ENCODE peak calls at places on chromosome 1, in four cellular contexts. Q, C, L and S are unnamed samples.

GRCh38 chr1:44791364-44791801 is 3.4 kb upstream of the BEST4 start:
- DNase-seq in C (no peak), Q (no peak), L (no peak), S (no peak)

GRCh38 chr1:182527680-182528079 is 61.4 kb downstream of the RNASEL start:
- DNase-seq in L (peak), Q (no peak), C (no peak), S (no peak)

GRCh38 chr1:236673284-236673919 is 12.9 kb upstream of the ACTN2 start:
- DNase-seq in C (no peak), L (peak), Q (peak), S (peak)

GRCh38 chr1:190478193-190479007 is 736 bp upstream of the BRINP3 start:
- DNase-seq in C (no peak), L (peak), Q (peak), S (peak)

GRCh38 chr1:200336111-200336845 is 73.6 kb downstream of the ZNF281 start:
- DNase-seq in L (peak), Q (peak), C (no peak), S (peak)

GRCh38 chr1:26053718-26054572 is 8.0 kb upstream of the SLC30A2 start:
- DNase-seq in C (no peak), Q (no peak), L (no peak), S (no peak)

GRCh38 chr1:237219751-237220150 is 177.8 kb downstream of the RYR2 start:
- DNase-seq in Q (no peak), L (no peak), C (no peak), S (no peak)

GRCh38 chr1:167057297-167057688 is 32.9 kb downstream of the GPA33 start:
- DNase-seq in C (no peak), L (peak), Q (peak), S (peak)

GRCh38 chr1:117045644-117046043 is 14.5 kb upstream of the TTF2 start:
- DNase-seq in C (no peak), L (no peak), Q (peak), S (peak)

GRCh38 chr1:19028110-19028509 is 71.6 kb upstream of the IFFO2 start:
- DNase-seq in Q (no peak), C (no peak), L (no peak), S (no peak)

GRCh38 chr1:169387383-169387782 is 19.4 kb downstream of the BLZF1 start:
- DNase-seq in Q (no peak), C (no peak), L (no peak), S (no peak)

GRCh38 chr1:157116735-157117103 is 17.1 kb upstream of the ETV3L start:
- DNase-seq in Q (no peak), C (no peak), L (no peak), S (no peak)

GRCh38 chr1:15702722-15703550 is 18.8 kb downstream of the PLEKHM2 start:
- DNase-seq in L (peak), C (no peak), Q (no peak), S (peak)

GRCh38 chr1:94270801-94271203 is 33.4 kb upstream of the ARHGAP29 start:
- DNase-seq in L (peak), C (no peak), Q (peak), S (peak)

GRCh38 chr1:37051386-37051785 is 17.1 kb upstream of the GRIK3 start:
- DNase-seq in L (no peak), Q (no peak), C (no peak), S (no peak)

GRCh38 chr1:9625761-9626160 is 25.8 kb upstream of the PIK3CD start:
- DNase-seq in Q (no peak), C (no peak), L (no peak), S (no peak)

GRCh38 chr1:9155879-9156278 is 27.0 kb upstream of the GPR157 start:
- DNase-seq in L (no peak), C (no peak), Q (no peak), S (no peak)

GRCh38 chr1:191528275-191528674 is 630.0 kb upstream of the RGS18 start:
- DNase-seq in C (no peak), L (no peak), Q (no peak), S (no peak)

GRCh38 chr1:115251856-115252255 is 86.2 kb downstream of the NGF start:
- DNase-seq in Q (peak), C (no peak), L (peak), S (peak)

GRCh38 chr1:225747566-225747965 is 30.1 kb upstream of the SRP9 start:
- DNase-seq in L (peak), Q (peak), C (no peak), S (no peak)

GRCh38 chr1:8020032-8020431 is 6.1 kb downstream of the ERRFI1 start:
- DNase-seq in Q (peak), C (no peak), L (peak), S (peak)

GRCh38 chr1:56017336-56017735 is 562.0 kb downstream of the PLPP3 start:
- DNase-seq in Q (no peak), L (peak), C (no peak), S (no peak)

GRCh38 chr1:53634571-53634979 is 104.4 kb downstream of the GLIS1 start:
- DNase-seq in Q (no peak), L (no peak), C (peak), S (no peak)

GRCh38 chr1:227746676-227747075 is 11.4 kb downstream of the SNAP47 start:
- DNase-seq in Q (no peak), C (no peak), L (no peak), S (no peak)

GRCh38 chr1:18923721-18924610 is 21.6 kb upstream of the ALDH4A1 start:
- DNase-seq in Q (no peak), L (no peak), C (no peak), S (peak)

GRCh38 chr1:95467036-95467435 is 233.0 kb downstream of the RWDD3 start:
- DNase-seq in C (no peak), Q (no peak), L (no peak), S (no peak)
- TF ChIP-seq CTCF in C (no peak), Q (peak), L (no peak), S (no peak)

DNA sequence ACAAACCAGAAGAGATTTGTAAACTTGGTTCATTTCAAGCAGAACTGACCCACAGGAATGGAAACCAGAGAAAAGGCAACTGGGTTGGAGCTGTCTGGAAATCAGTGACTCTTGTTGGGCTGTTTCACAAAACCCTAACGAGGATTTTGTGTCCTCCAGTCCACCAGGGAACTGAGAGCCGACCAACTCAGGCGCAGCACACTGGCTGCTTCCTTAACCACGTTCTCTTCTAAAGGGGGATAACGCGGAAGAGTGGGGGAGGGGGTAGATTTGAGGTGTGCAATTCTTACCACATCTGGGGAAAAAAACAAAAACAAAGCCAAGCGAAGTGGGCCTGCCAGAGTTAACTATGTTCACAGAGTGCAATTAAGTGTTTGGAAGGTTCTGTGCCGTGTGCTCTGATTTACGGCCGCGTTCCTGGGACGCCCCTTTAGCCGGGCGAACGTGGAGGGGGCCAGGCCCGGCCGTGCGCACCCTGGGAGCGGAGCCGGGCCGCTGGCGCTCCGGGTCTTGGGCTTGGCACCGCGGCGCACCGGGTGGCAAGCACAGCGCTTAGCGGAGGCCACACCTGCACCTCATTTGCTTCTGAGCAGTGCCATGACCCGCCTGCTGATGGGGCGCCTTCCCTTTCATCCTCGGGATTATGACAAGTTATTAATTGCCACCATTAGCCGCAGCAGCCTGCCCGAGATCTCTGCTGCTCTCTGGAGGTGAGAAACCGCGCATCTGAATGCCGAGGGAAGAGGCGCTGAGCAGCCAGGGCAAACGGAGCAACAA is 248.6 kb upstream of the FOXD3 start:
- DNase-seq in L (no peak), C (no peak), Q (no peak), S (no peak)
- H3K4me3 ChIP-seq in L (no peak), C (peak), Q (no peak), S (no peak)

DNA sequence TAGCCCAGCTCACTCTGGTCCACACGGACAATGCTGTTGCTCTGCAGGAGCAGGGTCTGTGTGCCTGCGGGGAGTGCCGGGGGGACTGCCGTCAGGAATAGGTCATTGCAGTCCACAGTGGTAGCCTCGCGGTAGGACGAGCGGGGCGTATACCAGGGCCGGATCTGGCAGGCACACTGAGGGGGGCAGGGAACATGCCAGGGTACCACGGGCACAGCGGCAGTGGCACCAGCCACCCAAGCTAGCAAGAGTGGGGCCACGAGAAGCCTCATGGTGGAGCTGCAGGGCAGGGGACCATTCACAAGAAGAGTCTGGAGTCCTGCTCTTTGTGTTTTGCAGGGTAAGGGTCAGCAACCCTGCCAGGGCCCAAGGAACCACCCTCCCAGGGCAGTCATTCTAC is 65.8 kb downstream of the LRRN2 start:
- DNase-seq in L (no peak), C (no peak), Q (no peak), S (no peak)
- TF ChIP-seq CTCF in L (peak), C (no peak), Q (no peak), S (no peak)

GRCh38 chr1:64956241-64956640 is 10.1 kb downstream of the JAK1 start:
- DNase-seq in L (no peak), C (no peak), Q (peak), S (no peak)
- H3K4me3 ChIP-seq in L (no peak), C (no peak), Q (no peak), S (no peak)

DNA sequence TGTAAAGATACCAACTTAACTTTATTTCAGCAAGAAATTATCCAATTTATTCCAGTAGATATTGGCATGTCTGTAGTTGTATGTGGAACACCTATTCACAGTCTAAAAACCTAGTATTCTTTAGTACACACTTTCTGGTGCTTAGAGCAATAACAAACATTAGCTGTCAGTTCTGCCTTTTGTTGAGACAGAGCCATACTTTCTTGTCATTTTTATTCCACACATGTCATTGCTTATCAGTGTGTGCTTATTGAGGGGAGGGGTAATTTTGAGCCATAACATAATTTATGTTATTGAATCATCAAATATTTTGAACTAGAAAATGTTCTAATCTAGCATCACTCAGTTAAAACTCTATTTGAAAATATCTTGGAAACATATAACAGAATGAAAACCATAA is 401.7 kb downstream of the PTPRC start:
- DNase-seq in C (no peak), L (no peak), Q (no peak), S (no peak)
- TF ChIP-seq CTCF in C (no peak), L (no peak), Q (no peak), S (no peak)

GRCh38 chr1:111988743-111989453 is 570 bp downstream of the KCND3 start:
- DNase-seq in L (no peak), Q (no peak), C (no peak), S (no peak)

GRCh38 chr1:111989531-111990025 is at the start of gene KCND3:
- DNase-seq in L (peak), C (no peak), Q (no peak), S (peak)

GRCh38 chr1:111990026-111990877 is 784 bp upstream of the KCND3 start:
- DNase-seq in Q (no peak), C (no peak), L (no peak), S (no peak)

GRCh38 chr1:111992396-111992985 is 3.0 kb upstream of the KCND3 start:
- DNase-seq in L (no peak), Q (no peak), C (no peak), S (no peak)

GRCh38 chr1:111990878-111991760 is 1.7 kb upstream of the KCND3 start:
- DNase-seq in Q (peak), L (peak), C (peak), S (peak)
- H3K4me3 ChIP-seq in Q (peak), L (no peak), C (peak), S (no peak)

GRCh38 chr1:2563205-2563604 is 7.0 kb downstream of the TNFRSF14 start:
- DNase-seq in L (no peak), C (no peak), Q (no peak), S (no peak)

GRCh38 chr1:2560299-2561073 is 4.3 kb downstream of the TNFRSF14 start:
- DNase-seq in C (no peak), Q (no peak), L (no peak), S (no peak)

GRCh38 chr1:2561446-2561845 is 5.3 kb downstream of the TNFRSF14 start:
- DNase-seq in Q (no peak), C (no peak), L (no peak), S (no peak)

GRCh38 chr1:2564006-2564814 is 8.0 kb downstream of the TNFRSF14 start:
- DNase-seq in C (no peak), L (no peak), Q (no peak), S (no peak)

GRCh38 chr1:2561898-2562895 is 6.0 kb downstream of the TNFRSF14 start:
- DNase-seq in Q (no peak), C (no peak), L (no peak), S (no peak)
- TF ChIP-seq CTCF in Q (peak), C (no peak), L (peak), S (peak)

GRCh38 chr1:109985251-109986053 is 887 bp downstream of the AHCYL1 start:
- DNase-seq in Q (no peak), L (peak), C (no peak), S (no peak)

GRCh38 chr1:109986054-109986444 is 1.5 kb downstream of the AHCYL1 start:
- DNase-seq in Q (no peak), C (no peak), L (no peak), S (no peak)

GRCh38 chr1:109984456-109985250 is at the start of gene AHCYL1:
- DNase-seq in C (peak), L (peak), Q (peak), S (peak)

GRCh38 chr1:109983380-109984189 is 980 bp upstream of the AHCYL1 start:
- DNase-seq in Q (peak), L (peak), C (peak), S (peak)

DNA sequence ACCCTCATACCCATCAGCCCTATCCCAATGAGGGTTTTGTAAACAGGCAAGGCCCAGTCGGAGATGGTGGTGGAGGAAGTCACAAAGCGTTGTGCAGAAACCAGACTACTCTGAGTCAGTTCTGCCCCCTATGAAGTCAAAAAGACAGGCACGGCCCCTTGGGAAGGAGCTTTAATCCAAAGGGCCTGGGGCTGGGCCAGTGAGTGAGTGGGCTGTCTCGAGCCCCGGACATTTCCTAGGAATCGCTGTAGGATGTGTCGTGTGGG is 442 bp upstream of the AHCYL1 start:
- DNase-seq in L (peak), Q (peak), C (no peak), S (peak)
- H3K4me3 ChIP-seq in L (peak), Q (no peak), C (no peak), S (no peak)

GRCh38 chr1:184340984-184341383 is 45.8 kb upstream of the C1orf21 start:
- DNase-seq in C (no peak), Q (peak), L (peak), S (peak)
- TF ChIP-seq CTCF in C (no peak), Q (peak), L (peak), S (peak)

DNA sequence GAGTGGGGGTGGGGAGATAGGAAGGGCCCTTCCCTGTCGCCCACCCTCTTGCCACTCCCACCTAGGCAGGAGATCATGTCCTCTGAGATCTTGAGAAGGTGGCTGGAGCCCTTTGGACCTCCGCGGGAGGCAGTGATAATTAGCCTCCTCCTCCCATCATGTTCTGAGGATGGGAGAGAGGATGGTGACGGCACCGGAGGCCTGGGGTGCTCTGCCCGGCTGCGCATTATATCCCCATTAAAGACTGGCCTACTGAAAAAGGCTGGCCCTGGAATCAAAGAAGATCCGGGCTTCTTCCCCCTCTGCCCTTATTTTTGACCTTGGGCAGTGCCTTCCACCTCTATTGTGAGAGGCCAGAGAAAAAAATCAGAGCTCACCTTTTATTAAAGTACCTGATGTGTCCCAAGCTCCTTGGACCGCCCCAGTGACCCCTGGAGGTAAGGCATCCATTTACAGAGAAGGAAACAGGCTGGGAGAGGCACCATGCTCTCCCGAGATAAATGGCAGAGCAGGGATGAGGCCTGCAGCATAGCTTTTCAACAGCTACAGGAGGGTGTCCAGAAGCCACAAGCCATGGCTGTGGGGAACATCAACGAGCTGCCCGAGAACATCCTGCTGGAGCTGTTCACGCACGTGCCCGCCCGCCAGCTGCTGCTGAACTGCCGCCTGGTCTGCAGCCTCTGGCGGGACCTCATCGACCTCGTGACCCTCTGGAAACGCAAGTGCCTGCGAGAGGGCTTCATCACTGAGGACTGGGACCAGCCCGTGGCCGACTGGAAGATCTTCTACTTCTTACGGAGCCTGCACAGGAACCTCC is 794 bp downstream of the FBXO44 start:
- DNase-seq in C (no peak), Q (no peak), L (no peak), S (no peak)
- H3K4me3 ChIP-seq in C (peak), Q (peak), L (peak), S (peak)